ENCODE peak calls at places on chromosome 18, in nine cellular contexts. V, E, T, R, I, B, S, C and Q are unnamed samples.

GRCh38 chr18:36389811-36390581 is 92.5 kb downstream of the FHOD3 start:
- DNase-seq in E (no peak), B (no peak), R (no peak), T (no peak), V (no peak), C (no peak), S (no peak), I (no peak), Q (no peak)

GRCh38 chr18:29004921-29005320 is 828.0 kb upstream of the CDH2 start:
- DNase-seq in R (no peak), I (no peak), V (no peak), T (no peak), B (no peak), E (no peak), C (no peak), S (no peak), Q (no peak)

GRCh38 chr18:44742741-44743311 is 62.1 kb downstream of the SETBP1 start:
- DNase-seq in V (peak), E (no peak), T (peak), C (peak), B (no peak), S (no peak), R (no peak), I (no peak), Q (peak)

GRCh38 chr18:45688834-45689233 is 35.1 kb upstream of the SLC14A1 start:
- DNase-seq in T (no peak), I (no peak), S (no peak), V (no peak), E (no peak), C (no peak), R (peak), B (no peak), Q (no peak)

GRCh38 chr18:9757851-9758587 is 49.9 kb downstream of the RAB31 start:
- DNase-seq in C (peak), B (no peak), I (no peak), E (no peak), T (peak), R (no peak), V (no peak), S (no peak), Q (no peak)

GRCh38 chr18:28767201-28767600 is 590.3 kb upstream of the CDH2 start:
- DNase-seq in R (no peak), T (peak), B (no peak), I (no peak), S (no peak), E (no peak), C (no peak), V (no peak), Q (no peak)

GRCh38 chr18:9915291-9916066 is 1.7 kb downstream of the VAPA start:
- DNase-seq in T (peak), C (no peak), R (no peak), I (no peak), V (no peak), E (no peak), B (no peak), S (no peak), Q (no peak)

GRCh38 chr18:42409005-42409404 is 454.0 kb downstream of the PIK3C3 start:
- DNase-seq in T (no peak), V (no peak), R (no peak), E (no peak), B (no peak), S (no peak), I (no peak), C (no peak), Q (no peak)

GRCh38 chr18:22066083-22066485 is 103.3 kb upstream of the GATA6 start:
- DNase-seq in B (no peak), C (no peak), S (no peak), V (no peak), T (no peak), I (no peak), E (no peak), R (no peak), Q (no peak)

GRCh38 chr18:32763306-32763705 is 9.5 kb downstream of the KLHL14 start:
- DNase-seq in E (no peak), B (no peak), C (no peak), R (no peak), I (no peak), V (no peak), S (no peak), T (no peak), Q (no peak)

GRCh38 chr18:9137168-9138066 is 836 bp downstream of the ANKRD12 start:
- DNase-seq in B (peak), S (peak), V (peak), C (peak), I (peak), E (peak), T (peak), R (peak), Q (peak)

GRCh38 chr18:62131305-62131909 is 55.4 kb downstream of the PIGN start:
- DNase-seq in I (peak), V (peak), C (peak), T (peak), S (peak), R (peak), B (peak), E (peak), Q (peak)

GRCh38 chr18:58997811-58998337 is 133.2 kb downstream of the ZNF532 start:
- DNase-seq in C (peak), B (no peak), I (no peak), V (no peak), R (no peak), T (peak), E (no peak), S (no peak), Q (no peak)

GRCh38 chr18:8601277-8602032 is 7.8 kb upstream of the RAB12 start:
- DNase-seq in T (no peak), R (no peak), E (no peak), C (no peak), B (no peak), V (no peak), S (no peak), I (no peak), Q (no peak)

GRCh38 chr18:46322411-46322891 is 218.3 kb downstream of the HAUS1 start:
- DNase-seq in B (no peak), R (no peak), I (no peak), E (no peak), T (no peak), C (no peak), V (no peak), S (no peak), Q (no peak)

GRCh38 chr18:45254683-45255082 is 360.6 kb upstream of the SLC14A2 start:
- DNase-seq in E (no peak), S (no peak), T (no peak), B (no peak), I (no peak), C (peak), V (no peak), R (no peak), Q (no peak)

GRCh38 chr18:45449761-45450227 is 165.5 kb upstream of the SLC14A2 start:
- DNase-seq in E (no peak), B (no peak), C (peak), T (no peak), I (no peak), V (no peak), R (no peak), S (no peak), Q (peak)

GRCh38 chr18:23964282-23965238 is 50.0 kb upstream of the TTC39C start:
- DNase-seq in T (no peak), B (peak), S (no peak), I (no peak), C (no peak), E (no peak), V (no peak), R (peak), Q (no peak)

GRCh38 chr18:63320690-63321265 is 1.2 kb upstream of the BCL2 start:
- DNase-seq in V (peak), B (peak), E (no peak), S (peak), C (no peak), I (no peak), R (peak), T (peak), Q (peak)

GRCh38 chr18:43559507-43559906 is 282.2 kb upstream of the SYT4 start:
- DNase-seq in E (no peak), V (no peak), R (no peak), I (no peak), B (no peak), C (no peak), T (no peak), S (no peak), Q (no peak)

GRCh38 chr18:22709288-22710060 is 223.7 kb upstream of the RBBP8 start:
- DNase-seq in R (no peak), I (no peak), C (peak), E (no peak), V (no peak), B (no peak), T (peak), S (no peak), Q (peak)

GRCh38 chr18:74342416-74343043 is 26.9 kb downstream of the C18orf63 start:
- DNase-seq in V (no peak), C (peak), S (peak), I (no peak), B (peak), E (no peak), R (no peak), T (peak), Q (peak)

GRCh38 chr18:79026491-79026890 is 42.7 kb upstream of the ATP9B start:
- DNase-seq in B (no peak), E (no peak), S (no peak), V (no peak), I (no peak), T (no peak), R (no peak), C (no peak), Q (no peak)

GRCh38 chr18:78390348-78390929 is 589.2 kb upstream of the SALL3 start:
- DNase-seq in R (no peak), S (no peak), B (no peak), T (no peak), V (no peak), E (no peak), I (no peak), C (no peak), Q (no peak)

GRCh38 chr18:36419913-36420531 is 122.5 kb downstream of the FHOD3 start:
- DNase-seq in S (no peak), C (peak), I (no peak), V (no peak), E (no peak), T (peak), R (no peak), B (no peak), Q (peak)